ENCODE peak calls at places on chromosome 22, in ten cellular contexts. One of them, this sample, is unnamed.

GRCh38 chr22:43923191-43923590 is 414 bp upstream of the PNPLA3 start:
- DNase-seq in colonic mucosa: no peak
- DNase-seq in kidney epithelial cell: no peak
- DNase-seq in IMR-90: no peak
- DNase-seq in omental fat pad: no peak
- DNase-seq in cardiac muscle cell: peak
- DNase-seq in AG04450: no peak
- DNase-seq in RWPE1: no peak
- DNase-seq in coronary artery: no peak
- DNase-seq in astrocyte of the spinal cord: peak
- DNase-seq in this sample: no peak

GRCh38 chr22:25154686-25154999 is 45.0 kb upstream of the CRYBB3 start:
- DNase-seq in colonic mucosa: no peak
- DNase-seq in kidney epithelial cell: no peak
- DNase-seq in IMR-90: no peak
- DNase-seq in omental fat pad: no peak
- DNase-seq in cardiac muscle cell: no peak
- DNase-seq in AG04450: no peak
- DNase-seq in RWPE1: no peak
- DNase-seq in coronary artery: no peak
- DNase-seq in astrocyte of the spinal cord: no peak
- DNase-seq in this sample: no peak

GRCh38 chr22:37999640-38000272 is 15.4 kb upstream of the SOX10 start:
- DNase-seq in colonic mucosa: no peak
- DNase-seq in kidney epithelial cell: peak
- DNase-seq in IMR-90: peak
- DNase-seq in omental fat pad: no peak
- DNase-seq in cardiac muscle cell: peak
- DNase-seq in AG04450: no peak
- DNase-seq in RWPE1: peak
- DNase-seq in coronary artery: no peak
- DNase-seq in astrocyte of the spinal cord: peak
- DNase-seq in this sample: peak

GRCh38 chr22:38901111-38901641 is 29.2 kb upstream of the CBX6 start:
- DNase-seq in colonic mucosa: no peak
- DNase-seq in kidney epithelial cell: no peak
- DNase-seq in IMR-90: no peak
- DNase-seq in omental fat pad: no peak
- DNase-seq in cardiac muscle cell: no peak
- DNase-seq in AG04450: no peak
- DNase-seq in RWPE1: no peak
- DNase-seq in coronary artery: no peak
- DNase-seq in astrocyte of the spinal cord: no peak
- DNase-seq in this sample: no peak

GRCh38 chr22:48755332-48755949 is 1072.2 kb downstream of the BRD1 start:
- DNase-seq in colonic mucosa: peak
- DNase-seq in kidney epithelial cell: no peak
- DNase-seq in IMR-90: no peak
- DNase-seq in omental fat pad: peak
- DNase-seq in cardiac muscle cell: no peak
- DNase-seq in AG04450: no peak
- DNase-seq in RWPE1: no peak
- DNase-seq in coronary artery: peak
- DNase-seq in astrocyte of the spinal cord: no peak
- DNase-seq in this sample: no peak

GRCh38 chr22:31177420-31178162 is 17.6 kb downstream of the RNF185 start:
- DNase-seq in colonic mucosa: no peak
- DNase-seq in kidney epithelial cell: peak
- DNase-seq in IMR-90: peak
- DNase-seq in omental fat pad: no peak
- DNase-seq in cardiac muscle cell: peak
- DNase-seq in AG04450: peak
- DNase-seq in RWPE1: peak
- DNase-seq in coronary artery: no peak
- DNase-seq in astrocyte of the spinal cord: peak
- DNase-seq in this sample: peak

GRCh38 chr22:49161002-49161850 is 666.4 kb downstream of the BRD1 start:
- DNase-seq in colonic mucosa: no peak
- DNase-seq in kidney epithelial cell: no peak
- DNase-seq in IMR-90: no peak
- DNase-seq in omental fat pad: no peak
- DNase-seq in cardiac muscle cell: no peak
- DNase-seq in AG04450: no peak
- DNase-seq in RWPE1: no peak
- DNase-seq in coronary artery: no peak
- DNase-seq in astrocyte of the spinal cord: no peak
- DNase-seq in this sample: no peak

GRCh38 chr22:41526802-41527799 is 17.2 kb downstream of the POLR3H start:
- DNase-seq in colonic mucosa: peak
- DNase-seq in kidney epithelial cell: no peak
- DNase-seq in IMR-90: peak
- DNase-seq in omental fat pad: peak
- DNase-seq in cardiac muscle cell: peak
- DNase-seq in AG04450: no peak
- DNase-seq in RWPE1: peak
- DNase-seq in coronary artery: no peak
- DNase-seq in astrocyte of the spinal cord: no peak
- DNase-seq in this sample: peak

GRCh38 chr22:23518381-23519187 is 61.5 kb downstream of the IGLL1 start:
- DNase-seq in colonic mucosa: peak
- DNase-seq in kidney epithelial cell: no peak
- DNase-seq in IMR-90: no peak
- DNase-seq in omental fat pad: no peak
- DNase-seq in cardiac muscle cell: no peak
- DNase-seq in AG04450: no peak
- DNase-seq in RWPE1: no peak
- DNase-seq in coronary artery: no peak
- DNase-seq in astrocyte of the spinal cord: no peak
- DNase-seq in this sample: no peak

GRCh38 chr22:23401111-23401909 is 178.8 kb downstream of the IGLL1 start:
- DNase-seq in colonic mucosa: no peak
- DNase-seq in kidney epithelial cell: peak
- DNase-seq in IMR-90: peak
- DNase-seq in omental fat pad: no peak
- DNase-seq in cardiac muscle cell: peak
- DNase-seq in AG04450: peak
- DNase-seq in RWPE1: peak
- DNase-seq in coronary artery: no peak
- DNase-seq in astrocyte of the spinal cord: peak
- DNase-seq in this sample: peak

GRCh38 chr22:37659066-37659896 is 758 bp downstream of the PDXP start:
- DNase-seq in colonic mucosa: peak
- DNase-seq in kidney epithelial cell: no peak
- DNase-seq in IMR-90: no peak
- DNase-seq in omental fat pad: no peak
- DNase-seq in cardiac muscle cell: no peak
- DNase-seq in AG04450: no peak
- DNase-seq in RWPE1: no peak
- DNase-seq in coronary artery: peak
- DNase-seq in astrocyte of the spinal cord: no peak
- DNase-seq in this sample: no peak

GRCh38 chr22:45268167-45268957 is 16.4 kb upstream of the UPK3A start:
- DNase-seq in colonic mucosa: no peak
- DNase-seq in kidney epithelial cell: no peak
- DNase-seq in IMR-90: no peak
- DNase-seq in omental fat pad: no peak
- DNase-seq in cardiac muscle cell: peak
- DNase-seq in AG04450: no peak
- DNase-seq in RWPE1: no peak
- DNase-seq in coronary artery: no peak
- DNase-seq in astrocyte of the spinal cord: no peak
- DNase-seq in this sample: no peak

GRCh38 chr22:23841736-23842404 is 3.1 kb upstream of the DERL3 start:
- DNase-seq in colonic mucosa: no peak
- DNase-seq in kidney epithelial cell: no peak
- DNase-seq in IMR-90: no peak
- DNase-seq in omental fat pad: no peak
- DNase-seq in cardiac muscle cell: no peak
- DNase-seq in AG04450: no peak
- DNase-seq in RWPE1: no peak
- DNase-seq in coronary artery: no peak
- DNase-seq in astrocyte of the spinal cord: no peak
- DNase-seq in this sample: no peak

GRCh38 chr22:23526588-23527315 is 53.3 kb downstream of the IGLL1 start:
- DNase-seq in colonic mucosa: no peak
- DNase-seq in kidney epithelial cell: no peak
- DNase-seq in IMR-90: no peak
- DNase-seq in omental fat pad: no peak
- DNase-seq in cardiac muscle cell: no peak
- DNase-seq in AG04450: no peak
- DNase-seq in RWPE1: no peak
- DNase-seq in coronary artery: no peak
- DNase-seq in astrocyte of the spinal cord: no peak
- DNase-seq in this sample: no peak

GRCh38 chr22:12601870-12602779 is 2925.9 kb upstream of the OR11H1 start:
- DNase-seq in colonic mucosa: no peak
- DNase-seq in kidney epithelial cell: no peak
- DNase-seq in IMR-90: no peak
- DNase-seq in omental fat pad: no peak
- DNase-seq in cardiac muscle cell: no peak
- DNase-seq in AG04450: no peak
- DNase-seq in RWPE1: no peak
- DNase-seq in coronary artery: no peak
- DNase-seq in astrocyte of the spinal cord: no peak
- DNase-seq in this sample: no peak

DNA sequence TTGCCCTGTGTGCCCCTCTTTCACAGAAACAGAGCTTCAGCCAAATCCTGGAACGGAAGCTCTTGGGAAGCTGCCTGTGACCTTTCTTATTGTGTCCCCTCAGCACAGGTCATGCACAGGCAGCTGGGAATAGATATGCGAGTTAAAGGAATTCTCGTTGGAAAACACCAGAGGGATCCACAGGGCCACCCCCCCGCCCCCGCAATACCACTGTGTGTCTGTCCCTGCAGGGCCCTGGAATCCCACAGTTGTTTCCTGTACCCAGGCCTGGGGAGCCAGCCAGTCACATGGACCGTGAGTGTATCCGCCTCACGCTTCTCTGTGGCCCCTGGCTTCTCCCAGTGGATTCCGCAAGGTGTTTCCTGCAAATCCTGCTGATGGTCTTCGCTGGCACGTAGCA is 29.0 kb downstream of the TIMP3 start:
- DNase-seq in colonic mucosa: no peak
- DNase-seq in kidney epithelial cell: no peak
- DNase-seq in IMR-90: no peak
- DNase-seq in omental fat pad: no peak
- DNase-seq in cardiac muscle cell: no peak
- DNase-seq in AG04450: no peak
- DNase-seq in RWPE1: no peak
- DNase-seq in coronary artery: no peak
- DNase-seq in astrocyte of the spinal cord: no peak
- DNase-seq in this sample: no peak
- TF ChIP-seq CTCF in colonic mucosa: no peak
- TF ChIP-seq CTCF in kidney epithelial cell: no peak
- TF ChIP-seq CTCF in IMR-90: no peak
- TF ChIP-seq CTCF in omental fat pad: no peak
- TF ChIP-seq CTCF in cardiac muscle cell: no peak
- TF ChIP-seq CTCF in AG04450: no peak
- TF ChIP-seq CTCF in RWPE1: no peak
- TF ChIP-seq CTCF in coronary artery: no peak
- TF ChIP-seq CTCF in astrocyte of the spinal cord: no peak
- TF ChIP-seq CTCF in this sample: no peak

GRCh38 chr22:19800761-19801244 is 40.2 kb downstream of the TBX1 start:
- DNase-seq in colonic mucosa: no peak
- DNase-seq in kidney epithelial cell: no peak
- DNase-seq in IMR-90: peak
- DNase-seq in omental fat pad: no peak
- DNase-seq in cardiac muscle cell: peak
- DNase-seq in AG04450: no peak
- DNase-seq in RWPE1: no peak
- DNase-seq in coronary artery: no peak
- DNase-seq in astrocyte of the spinal cord: peak
- DNase-seq in this sample: peak
- TF ChIP-seq CTCF in colonic mucosa: no peak
- TF ChIP-seq CTCF in kidney epithelial cell: peak
- TF ChIP-seq CTCF in IMR-90: peak
- TF ChIP-seq CTCF in omental fat pad: no peak
- TF ChIP-seq CTCF in cardiac muscle cell: peak
- TF ChIP-seq CTCF in AG04450: peak
- TF ChIP-seq CTCF in RWPE1: no peak
- TF ChIP-seq CTCF in coronary artery: no peak
- TF ChIP-seq CTCF in astrocyte of the spinal cord: peak
- TF ChIP-seq CTCF in this sample: no peak

GRCh38 chr22:19506212-19506611 is 18.0 kb downstream of the CLDN5 start:
- DNase-seq in colonic mucosa: no peak
- DNase-seq in kidney epithelial cell: no peak
- DNase-seq in IMR-90: no peak
- DNase-seq in omental fat pad: no peak
- DNase-seq in cardiac muscle cell: no peak
- DNase-seq in AG04450: no peak
- DNase-seq in RWPE1: no peak
- DNase-seq in coronary artery: no peak
- DNase-seq in astrocyte of the spinal cord: no peak
- DNase-seq in this sample: no peak

GRCh38 chr22:19508024-19508776 is 16.0 kb downstream of the CLDN5 start:
- DNase-seq in colonic mucosa: no peak
- DNase-seq in kidney epithelial cell: no peak
- DNase-seq in IMR-90: no peak
- DNase-seq in omental fat pad: no peak
- DNase-seq in cardiac muscle cell: no peak
- DNase-seq in AG04450: no peak
- DNase-seq in RWPE1: no peak
- DNase-seq in coronary artery: no peak
- DNase-seq in astrocyte of the spinal cord: no peak
- DNase-seq in this sample: no peak

GRCh38 chr22:19505735-19506126 is 18.5 kb downstream of the CLDN5 start:
- DNase-seq in colonic mucosa: no peak
- DNase-seq in kidney epithelial cell: no peak
- DNase-seq in IMR-90: no peak
- DNase-seq in omental fat pad: no peak
- DNase-seq in cardiac muscle cell: no peak
- DNase-seq in AG04450: no peak
- DNase-seq in RWPE1: no peak
- DNase-seq in coronary artery: no peak
- DNase-seq in astrocyte of the spinal cord: no peak
- DNase-seq in this sample: no peak

GRCh38 chr22:19504900-19505734 is 19.1 kb downstream of the CLDN5 start:
- DNase-seq in colonic mucosa: no peak
- DNase-seq in kidney epithelial cell: no peak
- DNase-seq in IMR-90: no peak
- DNase-seq in omental fat pad: no peak
- DNase-seq in cardiac muscle cell: no peak
- DNase-seq in AG04450: no peak
- DNase-seq in RWPE1: no peak
- DNase-seq in coronary artery: no peak
- DNase-seq in astrocyte of the spinal cord: no peak
- DNase-seq in this sample: no peak

GRCh38 chr22:19507534-19507861 is 16.7 kb downstream of the CLDN5 start:
- DNase-seq in colonic mucosa: no peak
- DNase-seq in kidney epithelial cell: no peak
- DNase-seq in IMR-90: no peak
- DNase-seq in omental fat pad: no peak
- DNase-seq in cardiac muscle cell: no peak
- DNase-seq in AG04450: no peak
- DNase-seq in RWPE1: no peak
- DNase-seq in coronary artery: no peak
- DNase-seq in astrocyte of the spinal cord: no peak
- DNase-seq in this sample: no peak
- TF ChIP-seq CTCF in colonic mucosa: no peak
- TF ChIP-seq CTCF in kidney epithelial cell: no peak
- TF ChIP-seq CTCF in IMR-90: no peak
- TF ChIP-seq CTCF in omental fat pad: no peak
- TF ChIP-seq CTCF in cardiac muscle cell: no peak
- TF ChIP-seq CTCF in AG04450: no peak
- TF ChIP-seq CTCF in RWPE1: no peak
- TF ChIP-seq CTCF in coronary artery: no peak
- TF ChIP-seq CTCF in astrocyte of the spinal cord: no peak
- TF ChIP-seq CTCF in this sample: no peak

GRCh38 chr22:27540247-27540646 is 261.3 kb downstream of the MN1 start:
- DNase-seq in colonic mucosa: no peak
- DNase-seq in kidney epithelial cell: no peak
- DNase-seq in IMR-90: no peak
- DNase-seq in omental fat pad: no peak
- DNase-seq in cardiac muscle cell: no peak
- DNase-seq in AG04450: no peak
- DNase-seq in RWPE1: no peak
- DNase-seq in coronary artery: no peak
- DNase-seq in astrocyte of the spinal cord: no peak
- DNase-seq in this sample: no peak
- TF ChIP-seq CTCF in colonic mucosa: no peak
- TF ChIP-seq CTCF in kidney epithelial cell: no peak
- TF ChIP-seq CTCF in IMR-90: no peak
- TF ChIP-seq CTCF in omental fat pad: no peak
- TF ChIP-seq CTCF in cardiac muscle cell: no peak
- TF ChIP-seq CTCF in AG04450: no peak
- TF ChIP-seq CTCF in RWPE1: no peak
- TF ChIP-seq CTCF in coronary artery: no peak
- TF ChIP-seq CTCF in astrocyte of the spinal cord: no peak
- TF ChIP-seq CTCF in this sample: no peak